ENCODE peak calls at places on chromosomes 13 and 19, in six cellular contexts. I, O, Z, G, E and X are unnamed samples.

GRCh38 chr13:97386832-97387486 is 47.0 kb upstream of the RAP2A start:
- DNase-seq in E (no peak), G (no peak), I (no peak), O (peak), Z (no peak), X (no peak)

GRCh38 chr19:33785795-33786194 is 10.9 kb upstream of the KCTD15 start:
- DNase-seq in E (no peak), I (no peak), O (no peak), Z (no peak), G (no peak), X (no peak)

GRCh38 chr19:21084343-21084742 is 2.3 kb downstream of the ZNF714 start:
- DNase-seq in Z (no peak), G (no peak), I (no peak), O (no peak), E (no peak), X (no peak)

GRCh38 chr19:54928299-54928698 is 19.0 kb downstream of the NLRP7 start:
- DNase-seq in O (no peak), G (peak), E (no peak), Z (no peak), I (no peak), X (no peak)

GRCh38 chr19:7550987-7551761 is 15.7 kb downstream of the PNPLA6 start:
- DNase-seq in Z (peak), G (peak), I (no peak), E (peak), O (peak), X (peak)

GRCh38 chr19:480016-480855 is 16.1 kb upstream of the MADCAM1 start:
- DNase-seq in Z (peak), I (peak), G (peak), O (peak), E (peak), X (peak)

GRCh38 chr13:95540848-95541247 is 11.7 kb upstream of the CLDN10 start:
- DNase-seq in O (no peak), E (no peak), I (no peak), G (no peak), Z (no peak), X (no peak)

GRCh38 chr13:48490241-48490640 is 42.6 kb downstream of the RCBTB2 start:
- DNase-seq in E (no peak), Z (no peak), I (no peak), O (no peak), G (no peak), X (no peak)

GRCh38 chr19:4531562-4532165 is 3.4 kb downstream of the PLIN5 start:
- DNase-seq in I (no peak), O (no peak), E (no peak), Z (peak), G (no peak), X (peak)

GRCh38 chr13:102582256-102582655 is 14.5 kb upstream of the TPP2 start:
- DNase-seq in O (no peak), G (no peak), E (no peak), Z (no peak), I (no peak), X (no peak)

GRCh38 chr13:102586615-102587014 is 10.2 kb upstream of the TPP2 start:
- DNase-seq in E (no peak), O (no peak), G (no peak), Z (no peak), I (no peak), X (no peak)

GRCh38 chr13:102584423-102584822 is 12.4 kb upstream of the TPP2 start:
- DNase-seq in O (no peak), G (no peak), E (no peak), I (no peak), Z (no peak), X (no peak)

GRCh38 chr13:102580552-102581169 is 16.1 kb upstream of the TPP2 start:
- DNase-seq in G (peak), I (no peak), E (no peak), O (no peak), Z (peak), X (no peak)
- TF ChIP-seq CTCF in G (peak), I (peak), E (peak), O (peak), Z (peak), X (peak)

GRCh38 chr13:110232756-110233155 is 74.2 kb downstream of the COL4A1 start:
- DNase-seq in Z (no peak), E (peak), O (no peak), G (no peak), I (no peak), X (no peak)
- TF ChIP-seq EP300 in Z (no peak), E (no peak), O (no peak), G (no peak), I (no peak), X (no peak)

DNA sequence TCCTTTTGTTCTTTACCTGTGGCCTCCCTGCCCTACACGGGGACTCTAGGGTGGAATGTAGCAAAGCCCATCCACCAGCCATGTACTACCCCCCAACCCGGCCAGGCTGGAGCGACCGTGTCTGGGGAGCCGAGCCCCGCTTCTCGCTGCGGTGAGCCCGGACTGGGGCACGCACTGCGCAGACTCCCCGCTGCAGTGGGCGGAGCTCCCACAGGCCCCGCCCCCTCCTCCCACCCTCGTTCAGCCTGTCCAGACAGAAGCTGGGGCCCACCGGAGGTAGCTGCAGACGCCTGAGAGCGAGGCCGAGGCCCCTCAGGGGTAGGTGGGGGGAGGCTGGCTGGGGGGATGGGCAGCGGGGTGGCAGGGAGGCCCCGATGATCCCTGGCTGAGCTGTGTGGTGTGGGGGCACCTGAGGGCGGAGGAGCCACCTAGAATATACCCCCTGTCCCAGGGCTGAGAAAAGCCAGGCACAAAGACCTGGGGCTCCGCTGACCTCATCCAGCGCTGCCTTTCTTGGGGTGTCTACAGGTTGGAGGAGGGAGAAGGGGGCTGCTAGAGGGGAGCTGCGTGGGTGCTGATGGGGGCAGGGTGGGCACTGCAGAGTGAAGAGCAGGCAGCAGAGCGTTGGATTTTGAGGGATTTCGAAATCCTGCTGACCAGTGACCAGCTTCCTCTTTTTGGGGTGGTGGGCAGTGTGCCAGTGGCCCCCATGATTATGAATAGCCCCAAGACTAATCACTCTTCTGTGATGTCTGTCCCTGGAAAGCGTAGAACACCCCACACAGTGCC is 17.3 kb downstream of the PLD3 start:
- DNase-seq in O (peak), G (peak), Z (peak), I (peak), E (peak), X (peak)
- H3K27ac ChIP-seq in O (peak), G (peak), Z (peak), I (peak), E (peak), X (no peak)

GRCh38 chr19:8618751-8619150 is 8.2 kb upstream of the ADAMTS10 start:
- DNase-seq in Z (no peak), I (no peak), E (no peak), G (peak), O (no peak), X (no peak)
- TF ChIP-seq CTCF in Z (no peak), I (no peak), E (no peak), G (no peak), O (no peak), X (no peak)

DNA sequence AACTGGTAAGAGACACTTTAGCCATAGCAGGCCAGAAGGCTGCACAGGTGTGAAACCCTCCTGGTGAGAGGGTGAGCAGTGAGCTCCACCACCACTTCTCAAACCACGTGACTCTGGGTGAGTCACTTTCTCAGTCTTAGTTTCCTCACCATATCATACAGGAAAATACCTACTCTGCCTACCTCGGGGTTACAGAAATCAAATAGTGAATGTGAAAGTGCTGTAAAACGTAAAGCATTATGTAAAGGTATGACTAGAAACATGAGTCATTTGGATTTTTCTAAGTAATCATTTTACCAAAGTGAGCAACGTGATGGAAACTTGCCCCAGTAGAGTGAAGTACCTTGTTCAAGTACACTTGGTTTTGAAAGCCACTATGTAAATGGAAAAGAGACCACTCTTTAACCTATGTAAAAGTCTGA is 40.4 kb downstream of the USP12 start:
- DNase-seq in O (no peak), Z (no peak), E (no peak), G (peak), I (no peak), X (no peak)
- TF ChIP-seq EP300 in O (no peak), Z (no peak), E (no peak), G (no peak), I (no peak), X (no peak)